ENCODE peak calls at places on chromosome 21, in ten cellular contexts. One of them, this sample, is unnamed.

GRCh38 chr21:39715804-39716397 is 29.1 kb upstream of the IGSF5 start:
- DNase-seq in B cell: peak
- DNase-seq in RWPE1: peak
- DNase-seq in OCI-LY7: peak
- DNase-seq in T-helper 2 cell: no peak
- DNase-seq in iPS DF 19.7: peak
- DNase-seq in GM12892: no peak
- DNase-seq in cerebellar nuclear complex: no peak
- DNase-seq in KG1: peak
- DNase-seq in midbrain: peak
- DNase-seq in this sample: no peak

GRCh38 chr21:44051462-44051941 is 39.4 kb downstream of the TRAPPC10 start:
- DNase-seq in B cell: peak
- DNase-seq in RWPE1: no peak
- DNase-seq in OCI-LY7: no peak
- DNase-seq in T-helper 2 cell: no peak
- DNase-seq in iPS DF 19.7: no peak
- DNase-seq in GM12892: no peak
- DNase-seq in cerebellar nuclear complex: no peak
- DNase-seq in KG1: no peak
- DNase-seq in midbrain: peak
- DNase-seq in this sample: no peak

GRCh38 chr21:45228171-45228641 is 59.5 kb downstream of the POFUT2 start:
- DNase-seq in B cell: no peak
- DNase-seq in RWPE1: peak
- DNase-seq in OCI-LY7: no peak
- DNase-seq in T-helper 2 cell: peak
- DNase-seq in iPS DF 19.7: no peak
- DNase-seq in GM12892: no peak
- DNase-seq in cerebellar nuclear complex: no peak
- DNase-seq in KG1: no peak
- DNase-seq in midbrain: no peak
- DNase-seq in this sample: no peak

GRCh38 chr21:39022901-39023693 is 160.2 kb downstream of the PSMG1 start:
- DNase-seq in B cell: no peak
- DNase-seq in RWPE1: no peak
- DNase-seq in OCI-LY7: no peak
- DNase-seq in T-helper 2 cell: no peak
- DNase-seq in iPS DF 19.7: no peak
- DNase-seq in GM12892: no peak
- DNase-seq in cerebellar nuclear complex: no peak
- DNase-seq in KG1: no peak
- DNase-seq in midbrain: no peak
- DNase-seq in this sample: no peak

GRCh38 chr21:46122241-46122671 is 24.3 kb downstream of the COL6A2 start:
- DNase-seq in B cell: no peak
- DNase-seq in RWPE1: peak
- DNase-seq in OCI-LY7: no peak
- DNase-seq in T-helper 2 cell: no peak
- DNase-seq in iPS DF 19.7: no peak
- DNase-seq in GM12892: no peak
- DNase-seq in cerebellar nuclear complex: no peak
- DNase-seq in KG1: no peak
- DNase-seq in midbrain: no peak
- DNase-seq in this sample: no peak

GRCh38 chr21:38351961-38352521 is 95.2 kb downstream of the KCNJ15 start:
- DNase-seq in B cell: no peak
- DNase-seq in RWPE1: peak
- DNase-seq in OCI-LY7: no peak
- DNase-seq in T-helper 2 cell: no peak
- DNase-seq in iPS DF 19.7: peak
- DNase-seq in GM12892: no peak
- DNase-seq in cerebellar nuclear complex: no peak
- DNase-seq in KG1: no peak
- DNase-seq in midbrain: no peak
- DNase-seq in this sample: no peak

GRCh38 chr21:42526379-42526727 is 12.7 kb downstream of the SLC37A1 start:
- DNase-seq in B cell: no peak
- DNase-seq in RWPE1: no peak
- DNase-seq in OCI-LY7: no peak
- DNase-seq in T-helper 2 cell: no peak
- DNase-seq in iPS DF 19.7: no peak
- DNase-seq in GM12892: no peak
- DNase-seq in cerebellar nuclear complex: no peak
- DNase-seq in KG1: no peak
- DNase-seq in midbrain: no peak
- DNase-seq in this sample: no peak

GRCh38 chr21:15422761-15423160 is 307.0 kb upstream of the USP25 start:
- DNase-seq in B cell: no peak
- DNase-seq in RWPE1: peak
- DNase-seq in OCI-LY7: no peak
- DNase-seq in T-helper 2 cell: no peak
- DNase-seq in iPS DF 19.7: no peak
- DNase-seq in GM12892: no peak
- DNase-seq in cerebellar nuclear complex: no peak
- DNase-seq in KG1: no peak
- DNase-seq in midbrain: no peak
- DNase-seq in this sample: no peak

GRCh38 chr21:42061866-42062542 is 9.1 kb upstream of the UMODL1 start:
- DNase-seq in B cell: peak
- DNase-seq in RWPE1: no peak
- DNase-seq in OCI-LY7: peak
- DNase-seq in T-helper 2 cell: peak
- DNase-seq in iPS DF 19.7: no peak
- DNase-seq in GM12892: no peak
- DNase-seq in cerebellar nuclear complex: no peak
- DNase-seq in KG1: no peak
- DNase-seq in midbrain: no peak
- DNase-seq in this sample: no peak

GRCh38 chr21:29209696-29210095 is 79.3 kb downstream of the MAP3K7CL start:
- DNase-seq in B cell: no peak
- DNase-seq in RWPE1: no peak
- DNase-seq in OCI-LY7: no peak
- DNase-seq in T-helper 2 cell: no peak
- DNase-seq in iPS DF 19.7: no peak
- DNase-seq in GM12892: no peak
- DNase-seq in cerebellar nuclear complex: no peak
- DNase-seq in KG1: no peak
- DNase-seq in midbrain: no peak
- DNase-seq in this sample: no peak

GRCh38 chr21:45984584-45985095 is 3.1 kb downstream of the COL6A1 start:
- DNase-seq in B cell: no peak
- DNase-seq in RWPE1: no peak
- DNase-seq in OCI-LY7: no peak
- DNase-seq in T-helper 2 cell: no peak
- DNase-seq in iPS DF 19.7: no peak
- DNase-seq in GM12892: no peak
- DNase-seq in cerebellar nuclear complex: no peak
- DNase-seq in KG1: no peak
- DNase-seq in midbrain: no peak
- DNase-seq in this sample: no peak

GRCh38 chr21:46063227-46063626 is 34.7 kb upstream of the COL6A2 start:
- DNase-seq in B cell: no peak
- DNase-seq in RWPE1: no peak
- DNase-seq in OCI-LY7: peak
- DNase-seq in T-helper 2 cell: no peak
- DNase-seq in iPS DF 19.7: no peak
- DNase-seq in GM12892: no peak
- DNase-seq in cerebellar nuclear complex: no peak
- DNase-seq in KG1: no peak
- DNase-seq in midbrain: no peak
- DNase-seq in this sample: no peak

GRCh38 chr21:46375560-46376230 is 51.7 kb downstream of the PCNT start:
- DNase-seq in B cell: no peak
- DNase-seq in RWPE1: no peak
- DNase-seq in OCI-LY7: no peak
- DNase-seq in T-helper 2 cell: no peak
- DNase-seq in iPS DF 19.7: no peak
- DNase-seq in GM12892: no peak
- DNase-seq in cerebellar nuclear complex: no peak
- DNase-seq in KG1: no peak
- DNase-seq in midbrain: no peak
- DNase-seq in this sample: no peak

GRCh38 chr21:30227633-30228404 is 11.9 kb upstream of the CLDN8 start:
- DNase-seq in B cell: no peak
- DNase-seq in RWPE1: peak
- DNase-seq in OCI-LY7: no peak
- DNase-seq in T-helper 2 cell: no peak
- DNase-seq in iPS DF 19.7: no peak
- DNase-seq in GM12892: no peak
- DNase-seq in cerebellar nuclear complex: no peak
- DNase-seq in KG1: no peak
- DNase-seq in midbrain: no peak
- DNase-seq in this sample: peak

GRCh38 chr21:26140185-26140584 is 30.4 kb downstream of the APP start:
- DNase-seq in B cell: no peak
- DNase-seq in RWPE1: peak
- DNase-seq in OCI-LY7: no peak
- DNase-seq in T-helper 2 cell: no peak
- DNase-seq in iPS DF 19.7: no peak
- DNase-seq in GM12892: no peak
- DNase-seq in cerebellar nuclear complex: no peak
- DNase-seq in KG1: no peak
- DNase-seq in midbrain: no peak
- DNase-seq in this sample: no peak

GRCh38 chr21:42164064-42164789 is 54.7 kb upstream of the ABCG1 start:
- DNase-seq in B cell: peak
- DNase-seq in RWPE1: peak
- DNase-seq in OCI-LY7: peak
- DNase-seq in T-helper 2 cell: no peak
- DNase-seq in iPS DF 19.7: no peak
- DNase-seq in GM12892: peak
- DNase-seq in cerebellar nuclear complex: no peak
- DNase-seq in KG1: no peak
- DNase-seq in midbrain: peak
- DNase-seq in this sample: no peak

GRCh38 chr21:41406340-41406739 is 19.7 kb upstream of the MX1 start:
- DNase-seq in B cell: no peak
- DNase-seq in RWPE1: no peak
- DNase-seq in OCI-LY7: no peak
- DNase-seq in T-helper 2 cell: no peak
- DNase-seq in iPS DF 19.7: no peak
- DNase-seq in GM12892: no peak
- DNase-seq in cerebellar nuclear complex: no peak
- DNase-seq in KG1: no peak
- DNase-seq in midbrain: no peak
- DNase-seq in this sample: no peak

GRCh38 chr21:42480736-42481135 is 15.3 kb downstream of the RSPH1 start:
- DNase-seq in B cell: no peak
- DNase-seq in RWPE1: no peak
- DNase-seq in OCI-LY7: no peak
- DNase-seq in T-helper 2 cell: no peak
- DNase-seq in iPS DF 19.7: no peak
- DNase-seq in GM12892: no peak
- DNase-seq in cerebellar nuclear complex: no peak
- DNase-seq in KG1: no peak
- DNase-seq in midbrain: no peak
- DNase-seq in this sample: no peak

GRCh38 chr21:44258056-44258725 is 3.5 kb downstream of the DNMT3L start:
- DNase-seq in B cell: no peak
- DNase-seq in RWPE1: no peak
- DNase-seq in OCI-LY7: no peak
- DNase-seq in T-helper 2 cell: no peak
- DNase-seq in iPS DF 19.7: no peak
- DNase-seq in GM12892: peak
- DNase-seq in cerebellar nuclear complex: no peak
- DNase-seq in KG1: no peak
- DNase-seq in midbrain: no peak
- DNase-seq in this sample: no peak

GRCh38 chr21:44834951-44835646 is 17.2 kb upstream of the SUMO3 start:
- DNase-seq in B cell: no peak
- DNase-seq in RWPE1: no peak
- DNase-seq in OCI-LY7: no peak
- DNase-seq in T-helper 2 cell: no peak
- DNase-seq in iPS DF 19.7: no peak
- DNase-seq in GM12892: no peak
- DNase-seq in cerebellar nuclear complex: no peak
- DNase-seq in KG1: no peak
- DNase-seq in midbrain: no peak
- DNase-seq in this sample: no peak

GRCh38 chr21:43918385-43918947 is 53.4 kb downstream of the AGPAT3 start:
- DNase-seq in B cell: no peak
- DNase-seq in RWPE1: no peak
- DNase-seq in OCI-LY7: no peak
- DNase-seq in T-helper 2 cell: no peak
- DNase-seq in iPS DF 19.7: no peak
- DNase-seq in GM12892: no peak
- DNase-seq in cerebellar nuclear complex: no peak
- DNase-seq in KG1: no peak
- DNase-seq in midbrain: no peak
- DNase-seq in this sample: no peak

GRCh38 chr21:32001390-32001789 is 128.6 kb downstream of the HUNK start:
- DNase-seq in B cell: no peak
- DNase-seq in RWPE1: no peak
- DNase-seq in OCI-LY7: no peak
- DNase-seq in T-helper 2 cell: no peak
- DNase-seq in iPS DF 19.7: no peak
- DNase-seq in GM12892: no peak
- DNase-seq in cerebellar nuclear complex: no peak
- DNase-seq in KG1: no peak
- DNase-seq in midbrain: no peak
- DNase-seq in this sample: no peak

GRCh38 chr21:34517491-34518245 is 5.7 kb upstream of the KCNE1 start:
- DNase-seq in B cell: no peak
- DNase-seq in RWPE1: no peak
- DNase-seq in OCI-LY7: peak
- DNase-seq in T-helper 2 cell: no peak
- DNase-seq in iPS DF 19.7: no peak
- DNase-seq in GM12892: no peak
- DNase-seq in cerebellar nuclear complex: no peak
- DNase-seq in KG1: no peak
- DNase-seq in midbrain: no peak
- DNase-seq in this sample: peak

GRCh38 chr21:31943586-31943985 is 70.8 kb downstream of the HUNK start:
- DNase-seq in B cell: no peak
- DNase-seq in RWPE1: no peak
- DNase-seq in OCI-LY7: no peak
- DNase-seq in T-helper 2 cell: no peak
- DNase-seq in iPS DF 19.7: no peak
- DNase-seq in GM12892: no peak
- DNase-seq in cerebellar nuclear complex: no peak
- DNase-seq in KG1: no peak
- DNase-seq in midbrain: no peak
- DNase-seq in this sample: no peak

GRCh38 chr21:45215214-45215613 is 72.5 kb downstream of the POFUT2 start:
- DNase-seq in B cell: no peak
- DNase-seq in RWPE1: no peak
- DNase-seq in OCI-LY7: no peak
- DNase-seq in T-helper 2 cell: no peak
- DNase-seq in iPS DF 19.7: no peak
- DNase-seq in GM12892: no peak
- DNase-seq in cerebellar nuclear complex: no peak
- DNase-seq in KG1: no peak
- DNase-seq in midbrain: no peak
- DNase-seq in this sample: no peak

GRCh38 chr21:45954271-45954670 is 27.3 kb upstream of the COL6A1 start:
- DNase-seq in B cell: no peak
- DNase-seq in RWPE1: no peak
- DNase-seq in OCI-LY7: no peak
- DNase-seq in T-helper 2 cell: no peak
- DNase-seq in iPS DF 19.7: no peak
- DNase-seq in GM12892: no peak
- DNase-seq in cerebellar nuclear complex: no peak
- DNase-seq in KG1: no peak
- DNase-seq in midbrain: no peak
- DNase-seq in this sample: no peak

GRCh38 chr21:33028759-33029511 is 3.2 kb downstream of the OLIG2 start:
- DNase-seq in B cell: peak
- DNase-seq in RWPE1: no peak
- DNase-seq in OCI-LY7: no peak
- DNase-seq in T-helper 2 cell: no peak
- DNase-seq in iPS DF 19.7: no peak
- DNase-seq in GM12892: no peak
- DNase-seq in cerebellar nuclear complex: no peak
- DNase-seq in KG1: no peak
- DNase-seq in midbrain: no peak
- DNase-seq in this sample: no peak

GRCh38 chr21:39348040-39348354 is 891 bp downstream of the HMGN1 start:
- DNase-seq in B cell: no peak
- DNase-seq in RWPE1: no peak
- DNase-seq in OCI-LY7: no peak
- DNase-seq in T-helper 2 cell: no peak
- DNase-seq in iPS DF 19.7: no peak
- DNase-seq in GM12892: no peak
- DNase-seq in cerebellar nuclear complex: no peak
- DNase-seq in KG1: no peak
- DNase-seq in midbrain: no peak
- DNase-seq in this sample: no peak

This sample was measured in SIG-M5.